ENCODE peak calls at places on chromosomes 16 and 17, in five cellular contexts. L is heart left ventricle, D is IMR-90, F is suprapubic skin, V is HCT116. K is an unnamed sample.

GRCh38 chr17:27559506-27559931 is 71.5 kb upstream of the LGALS9 start:
- DNase-seq in V (no peak), D (peak), F (peak), L (peak), K (no peak)

GRCh38 chr17:64250211-64250835 is 12.7 kb downstream of the TEX2 start:
- DNase-seq in L (no peak), D (no peak), V (no peak), F (no peak), K (no peak)

GRCh38 chr17:21689604-21690003 is 2.7 kb upstream of the KCNJ18 start:
- DNase-seq in L (no peak), V (peak), F (peak), D (peak), K (peak)

GRCh38 chr16:48146710-48147109 is 9.1 kb downstream of the ABCC12 start:
- DNase-seq in V (no peak), L (no peak), F (no peak), D (no peak), K (no peak)

GRCh38 chr16:85619089-85619850 is 6.1 kb downstream of the GSE1 start:
- DNase-seq in V (no peak), L (no peak), F (no peak), D (no peak), K (no peak)

GRCh38 chr16:64791756-64792155 is 330.1 kb downstream of the CDH11 start:
- DNase-seq in D (peak), F (no peak), L (no peak), V (no peak), K (no peak)

GRCh38 chr17:44527102-44527501 is 23.9 kb upstream of the GPATCH8 start:
- DNase-seq in L (no peak), V (no peak), F (no peak), D (no peak), K (no peak)

GRCh38 chr16:57875347-57875746 is 73.1 kb upstream of the KIFC3 start:
- DNase-seq in V (no peak), D (no peak), L (no peak), F (no peak), K (no peak)

GRCh38 chr17:3531266-3532101 is 26.1 kb downstream of the TRPV3 start:
- DNase-seq in D (no peak), L (no peak), V (no peak), F (peak), K (no peak)

GRCh38 chr16:17015702-17016101 is 455.1 kb downstream of the XYLT1 start:
- DNase-seq in F (no peak), V (no peak), D (no peak), L (no peak), K (no peak)

GRCh38 chr17:46135879-46136562 is 57.2 kb downstream of the KANSL1 start:
- DNase-seq in L (no peak), V (no peak), F (no peak), D (no peak), K (no peak)

GRCh38 chr16:84785843-84786538 is 33.8 kb upstream of the CRISPLD2 start:
- DNase-seq in F (peak), L (peak), V (no peak), D (peak), K (no peak)

GRCh38 chr17:68255731-68256538 is 8.1 kb downstream of the AMZ2 start:
- DNase-seq in V (no peak), D (no peak), F (no peak), L (no peak), K (no peak)

GRCh38 chr17:954431-955164 is 25.0 kb downstream of the NXN start:
- DNase-seq in F (no peak), L (no peak), V (no peak), D (peak), K (no peak)

GRCh38 chr17:71632328-71632727 is 488.5 kb upstream of the SOX9 start:
- DNase-seq in D (peak), F (no peak), L (no peak), V (peak), K (no peak)

GRCh38 chr17:8087075-8087941 is at the start of gene ALOX12B:
- DNase-seq in D (no peak), F (no peak), L (no peak), V (no peak), K (no peak)

GRCh38 chr17:8082312-8082711 is 5.2 kb downstream of the ALOX12B start:
- DNase-seq in D (no peak), L (no peak), V (no peak), F (no peak), K (no peak)

GRCh38 chr17:8081876-8082275 is 5.6 kb downstream of the ALOX12B start:
- DNase-seq in F (no peak), D (no peak), V (no peak), L (no peak), K (no peak)

GRCh38 chr17:8080799-8081219 is 6.7 kb downstream of the ALOX12B start:
- DNase-seq in V (no peak), L (no peak), F (no peak), D (no peak), K (no peak)

DNA sequence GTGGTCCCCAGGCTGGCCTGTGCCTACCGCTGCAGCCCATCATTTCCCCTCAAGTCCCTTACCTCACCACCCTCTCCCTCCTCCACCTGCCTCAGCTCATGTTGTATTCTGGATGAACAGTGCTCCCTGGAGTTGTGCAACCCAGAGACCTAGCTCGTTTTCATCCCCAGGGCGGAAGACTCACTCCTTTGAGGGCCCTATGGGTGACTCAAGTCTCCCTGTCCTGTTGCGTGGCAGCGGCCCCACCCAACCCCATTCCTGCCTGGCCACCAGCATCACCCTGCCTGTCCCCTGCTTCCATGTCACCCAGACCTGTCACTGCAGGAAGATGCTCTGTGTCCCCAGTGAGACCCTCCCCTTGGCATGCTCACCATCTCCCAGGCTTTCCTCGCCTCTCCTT is 3.3 kb downstream of the ALOX12B start:
- DNase-seq in F (no peak), D (no peak), L (no peak), V (no peak), K (no peak)
- TF ChIP-seq POLR2A in F (no peak), D (no peak), L (no peak), V (no peak), K (no peak)

DNA sequence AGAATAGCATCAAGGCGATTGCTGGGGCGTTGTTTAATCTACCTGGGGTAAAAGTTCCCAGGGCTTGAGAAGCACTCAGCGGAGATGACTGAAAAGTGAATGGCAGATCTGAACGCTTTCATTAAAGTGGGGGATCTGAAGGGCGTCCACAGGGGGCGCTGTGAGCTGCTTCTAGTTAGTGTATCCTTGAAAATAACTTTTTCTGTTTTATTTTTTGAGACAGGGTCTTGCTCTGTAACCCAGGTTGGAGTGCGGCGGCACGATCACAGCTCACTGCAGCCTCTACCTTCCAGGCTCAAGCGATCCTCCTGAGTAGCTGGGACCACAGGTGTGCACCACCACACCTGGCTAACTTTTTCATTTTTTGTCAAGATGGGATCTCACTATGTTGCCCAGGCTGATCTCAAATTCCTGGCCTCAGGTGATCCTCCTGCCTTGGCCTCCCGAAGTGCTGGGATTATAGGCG is 360.4 kb downstream of the SEC14L1 start:
- DNase-seq in V (no peak), F (peak), D (no peak), L (no peak), K (no peak)
- TF ChIP-seq POLR2A in V (no peak), F (no peak), D (no peak), L (no peak), K (no peak)

GRCh38 chr16:87826798-87827587 is 42.3 kb downstream of the SLC7A5 start:
- DNase-seq in F (no peak), V (no peak), L (no peak), D (no peak), K (no peak)
- TF ChIP-seq POLR2A in F (no peak), V (no peak), L (no peak), D (no peak), K (no peak)

GRCh38 chr16:51222016-51222415 is 70.9 kb upstream of the SALL1 start:
- DNase-seq in D (no peak), V (no peak), L (no peak), F (no peak), K (no peak)
- TF ChIP-seq POLR2A in D (no peak), V (no peak), L (no peak), F (no peak), K (no peak)

DNA sequence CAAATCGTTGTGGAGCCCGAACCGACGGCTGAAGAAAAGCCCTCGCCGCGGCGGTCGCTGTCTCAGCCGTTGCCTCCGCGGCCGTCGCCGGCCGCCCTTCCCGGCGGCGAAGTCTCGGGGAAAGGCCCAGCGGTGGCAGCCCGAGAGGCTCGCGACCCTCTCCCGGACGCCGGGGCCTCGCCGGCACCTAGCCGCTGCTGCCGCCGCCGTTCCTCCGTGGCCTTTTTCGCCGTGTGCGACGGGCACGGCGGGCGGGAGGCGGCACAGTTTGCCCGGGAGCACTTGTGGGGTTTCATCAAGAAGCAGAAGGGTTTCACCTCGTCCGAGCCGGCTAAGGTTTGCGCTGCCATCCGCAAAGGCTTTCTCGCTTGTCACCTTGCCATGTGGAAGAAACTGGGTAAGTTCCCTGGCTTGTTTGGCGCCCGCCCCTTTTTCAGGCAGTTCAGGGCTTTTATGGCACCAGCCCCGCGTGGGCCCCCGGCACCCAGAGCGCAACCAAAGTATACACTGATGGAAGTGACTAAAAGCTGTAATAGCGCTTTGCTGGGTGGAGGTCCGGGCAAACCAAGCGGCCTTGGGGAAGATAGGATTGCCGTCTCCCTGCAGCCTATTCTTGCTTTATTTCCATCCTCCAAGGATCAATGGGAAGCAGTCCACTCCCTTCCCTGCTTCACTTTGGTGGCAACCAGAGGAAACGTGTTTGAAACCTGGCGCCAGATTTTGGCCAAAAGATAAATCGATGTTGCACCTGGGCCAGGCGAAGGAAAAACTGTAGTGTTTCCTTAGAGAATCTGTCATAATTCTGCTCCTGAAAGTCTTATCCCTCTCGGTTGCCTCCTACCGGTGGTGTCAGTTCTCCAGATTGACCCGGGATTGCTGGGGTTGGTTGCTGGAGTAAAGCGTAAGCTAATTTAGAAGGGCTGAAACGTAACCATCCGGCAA is 768 bp downstream of the PPM1D start:
- DNase-seq in F (peak), V (peak), L (peak), D (peak), K (peak)
- TF ChIP-seq POLR2A in F (no peak), V (no peak), L (no peak), D (no peak), K (no peak)

GRCh38 chr17:77872714-77873517 is 85.6 kb upstream of the TNRC6C start:
- DNase-seq in D (no peak), F (no peak), V (no peak), L (no peak), K (no peak)

GRCh38 chr17:77875051-77875780 is 83.3 kb upstream of the TNRC6C start:
- DNase-seq in L (no peak), V (no peak), F (no peak), D (peak), K (no peak)

GRCh38 chr17:77875881-77876509 is 82.5 kb upstream of the TNRC6C start:
- DNase-seq in L (no peak), F (no peak), V (peak), D (peak), K (peak)

GRCh38 chr17:77873518-77874302 is 84.8 kb upstream of the TNRC6C start:
- DNase-seq in F (no peak), D (no peak), L (no peak), V (no peak), K (no peak)

DNA sequence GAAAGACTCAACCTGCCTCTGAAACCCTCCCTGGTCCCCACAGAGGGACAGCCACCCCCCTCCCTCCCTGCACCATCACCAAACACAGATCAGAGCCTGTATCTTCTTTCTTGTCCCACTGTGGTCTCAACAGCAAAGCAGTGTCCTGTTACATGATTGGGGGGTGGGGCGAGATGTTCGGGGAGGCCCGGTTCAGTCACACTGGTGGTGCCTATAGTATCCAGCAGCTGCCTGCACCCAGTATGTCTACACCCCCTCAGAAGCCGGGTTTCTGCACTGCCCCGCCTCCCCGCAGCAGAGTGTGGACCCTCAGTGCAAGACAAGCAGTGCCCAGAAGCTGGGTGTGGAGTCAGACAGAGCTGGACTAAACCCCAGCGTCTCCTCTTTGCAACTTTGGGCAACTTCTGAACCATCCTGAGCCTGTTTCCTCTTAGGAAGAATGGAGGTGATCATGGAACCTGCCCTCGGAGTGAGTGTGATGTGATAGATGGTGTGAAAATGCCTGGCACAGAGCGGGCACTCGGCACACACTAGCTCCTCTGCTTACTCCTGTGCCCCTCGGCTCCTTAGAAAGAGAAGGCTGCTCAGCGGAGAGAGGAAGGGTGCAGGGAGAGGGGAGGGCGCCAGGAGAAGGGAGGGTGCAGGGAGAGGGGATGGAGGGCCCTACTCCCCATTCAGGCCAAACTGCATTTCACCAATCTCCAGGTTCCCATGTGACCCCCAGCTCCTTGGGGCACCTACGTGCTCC is 84.0 kb upstream of the TNRC6C start:
- DNase-seq in F (no peak), D (no peak), V (no peak), L (no peak), K (no peak)
- TF ChIP-seq POLR2A in F (no peak), D (no peak), V (no peak), L (no peak), K (no peak)

GRCh38 chr16:2777231-2777902 is at the start of gene ELOB:
- DNase-seq in V (peak), L (peak), D (peak), F (peak), K (peak)
- TF ChIP-seq POLR2A in V (peak), L (peak), D (peak), F (peak), K (peak)

DNA sequence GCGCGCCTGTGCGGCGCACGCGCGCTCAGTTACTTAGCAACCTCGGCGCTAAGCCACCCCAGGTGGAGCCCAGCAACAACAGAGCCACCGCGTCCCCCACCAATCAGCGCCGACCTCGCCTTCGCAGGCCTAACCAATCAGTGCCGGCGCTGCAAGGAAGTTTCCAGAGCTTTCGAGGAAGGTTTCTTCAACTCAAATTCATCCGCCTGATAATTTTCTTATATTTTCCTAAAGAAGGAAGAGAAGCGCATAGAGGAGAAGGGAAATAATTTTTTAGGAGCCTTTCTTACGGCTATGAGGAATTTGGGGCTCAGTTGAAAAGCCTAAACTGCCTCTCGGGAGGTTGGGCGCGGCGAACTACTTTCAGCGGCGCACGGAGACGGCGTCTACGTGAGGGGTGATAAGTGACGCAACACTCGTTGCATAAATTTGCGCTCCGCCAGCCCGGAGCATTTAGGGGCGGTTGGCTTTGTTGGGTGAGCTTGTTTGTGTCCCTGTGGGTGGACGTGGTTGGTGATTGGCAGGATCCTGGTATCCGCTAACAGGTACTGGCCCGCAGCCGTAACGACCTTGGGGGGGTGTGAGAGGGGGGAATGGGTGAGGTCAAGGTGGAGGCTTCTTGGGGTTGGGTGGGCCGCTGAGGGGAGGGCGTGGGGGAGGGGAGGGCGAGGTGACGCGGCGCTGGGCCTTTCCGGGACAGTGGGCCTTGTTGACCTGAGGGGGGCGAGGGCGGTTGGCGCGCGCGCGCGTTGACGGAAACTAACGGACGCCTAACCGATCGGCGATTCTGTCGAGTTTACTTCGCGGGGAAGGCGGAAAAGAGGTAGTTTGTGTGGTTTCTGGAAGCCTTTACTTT is at the start of gene UBB:
- DNase-seq in F (peak), D (peak), L (peak), V (peak), K (peak)
- TF ChIP-seq POLR2A in F (peak), D (peak), L (peak), V (peak), K (peak)

GRCh38 chr16:46688101-46688656 is 799 bp downstream of the VPS35 start:
- DNase-seq in V (no peak), F (peak), D (peak), L (peak), K (no peak)

GRCh38 chr16:46687486-46687885 is 1.5 kb downstream of the VPS35 start:
- DNase-seq in F (no peak), L (no peak), V (no peak), D (no peak), K (no peak)

GRCh38 chr16:46689492-46690280 is at the start of gene ORC6:
- DNase-seq in F (peak), D (peak), L (peak), V (peak), K (peak)

GRCh38 chr16:46690281-46691178 is 1.1 kb downstream of the ORC6 start:
- DNase-seq in D (peak), V (no peak), F (no peak), L (no peak), K (no peak)

DNA sequence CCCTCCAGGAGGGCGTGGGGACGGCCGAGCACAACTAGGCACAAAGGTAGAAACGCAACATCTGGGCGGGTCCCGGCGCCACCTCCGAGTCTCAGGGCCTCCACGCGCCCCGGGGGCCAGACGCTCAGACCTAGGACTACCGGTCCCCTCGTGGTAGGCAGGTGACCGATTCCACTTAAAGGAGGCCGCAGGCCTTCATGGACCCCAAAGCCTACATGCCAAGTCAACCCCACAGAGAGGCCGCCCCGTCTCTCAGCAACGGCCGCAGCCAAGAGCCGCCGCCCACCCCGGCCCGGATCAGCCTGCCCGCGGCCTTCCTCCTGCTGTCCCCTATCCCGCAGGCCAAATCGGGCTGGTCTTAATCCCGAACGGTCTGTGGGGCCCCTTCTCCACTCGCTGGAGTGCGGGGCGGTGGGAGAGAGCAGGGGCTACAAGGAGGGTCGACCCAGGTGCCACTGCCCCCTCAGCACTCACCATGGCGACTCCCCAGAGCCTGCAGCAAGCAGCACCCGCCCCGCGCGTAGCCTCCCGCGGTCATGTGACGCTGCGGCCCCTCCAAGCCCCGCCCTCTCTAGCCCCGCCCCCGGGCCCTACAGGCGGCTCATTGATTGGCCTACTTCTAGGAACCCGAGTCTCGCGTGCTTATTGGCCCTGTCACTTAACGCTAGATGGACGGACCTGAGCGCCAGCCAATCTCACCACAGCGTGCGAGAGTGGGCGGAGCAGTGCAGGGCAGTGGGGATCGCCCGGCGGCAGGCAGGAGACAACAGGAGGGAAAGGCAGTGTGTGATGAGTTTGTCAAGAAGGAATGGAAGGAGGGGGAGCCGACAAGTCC is at the start of gene VPS35:
- DNase-seq in F (peak), D (peak), L (peak), V (peak), K (peak)
- TF ChIP-seq POLR2A in F (peak), D (no peak), L (peak), V (no peak), K (peak)

K was measured in H54.